ENCODE peak calls at places on chromosomes 16 and 17, in eight cellular contexts. U is WTC11, C is IMR-90, W is K562, J is GM12878, Z is HepG2, V is SK-N-SH, D is H1. I is an unnamed sample.
A peak's percentile ranks its signal among the peaks of the same experiment; 100 is the strongest.

GRCh38 chr17:47225436-47225858 is 16.3 kb downstream of the MYL4 start:
- DNase-seq in U (no peak), C (peak; percentile 96), W (no peak), J (no peak), Z (peak; percentile 45), V (no peak), D (no peak), I (no peak)

GRCh38 chr17:70107441-70107840 is 32.4 kb downstream of the KCNJ16 start:
- DNase-seq in U (no peak), C (no peak), W (no peak), J (no peak), Z (no peak), V (no peak), D (no peak), I (no peak)

GRCh38 chr16:70453891-70454220 is 539 bp upstream of the FCSK start:
- DNase-seq in U (no peak), C (no peak), W (no peak), J (no peak), Z (no peak), V (peak; percentile 64), D (no peak), I (no peak)

GRCh38 chr16:15482068-15482747 is 47.8 kb downstream of the BMERB1 start:
- DNase-seq in U (peak; percentile 34), C (peak; percentile 99), W (peak; percentile 46), J (no peak), Z (peak; percentile 99), V (peak; percentile 28), D (no peak), I (peak; percentile 99)

GRCh38 chr16:27599606-27600005 is 49.7 kb downstream of the KATNIP start:
- DNase-seq in U (no peak), C (no peak), W (no peak), J (no peak), Z (no peak), V (no peak), D (no peak), I (no peak)

GRCh38 chr16:17972460-17972943 is 364.0 kb downstream of the NPIPA8 start:
- DNase-seq in U (no peak), C (no peak), W (no peak), J (no peak), Z (no peak), V (peak; percentile 88), D (no peak), I (no peak)

GRCh38 chr16:31183432-31184428 is 3.8 kb downstream of the FUS start:
- DNase-seq in U (no peak), C (no peak), W (no peak), J (no peak), Z (no peak), V (no peak), D (no peak), I (no peak)

GRCh38 chr16:60788631-60789030 is 1247.6 kb downstream of the CDH8 start:
- DNase-seq in U (no peak), C (no peak), W (no peak), J (no peak), Z (no peak), V (no peak), D (no peak), I (no peak)

GRCh38 chr16:2603165-2604015 is 65.6 kb downstream of the PDPK1 start:
- DNase-seq in U (peak; percentile 97), C (peak; percentile 95), W (peak; percentile 98), J (peak; percentile 82), Z (peak; percentile 94), V (peak; percentile 99), D (peak; percentile 95), I (peak; percentile 99)

GRCh38 chr16:25716186-25716585 is 24.4 kb downstream of the HS3ST4 start:
- DNase-seq in U (no peak), C (no peak), W (no peak), J (no peak), Z (no peak), V (no peak), D (no peak), I (no peak)

GRCh38 chr17:7833795-7834553 is at the start of gene KDM6B:
- DNase-seq in U (peak; percentile 92), C (peak; percentile 85), W (peak; percentile 82), J (no peak), Z (peak; percentile 83), V (peak; percentile 89), D (peak; percentile 92), I (peak; percentile 94)

GRCh38 chr16:30065943-30066881 is 652 bp downstream of the ALDOA start:
- DNase-seq in U (peak; percentile 40), C (peak; percentile 70), W (peak; percentile 64), J (no peak), Z (no peak), V (peak; percentile 31), D (no peak), I (no peak)

GRCh38 chr17:27345141-27345904 is 51.4 kb downstream of the WSB1 start:
- DNase-seq in U (peak; percentile 72), C (peak; percentile 28), W (peak; percentile 84), J (no peak), Z (no peak), V (no peak), D (peak; percentile 74), I (no peak)

GRCh38 chr17:5545051-5545987 is 39.0 kb downstream of the NLRP1 start:
- DNase-seq in U (no peak), C (peak; percentile 21), W (no peak), J (no peak), Z (no peak), V (no peak), D (no peak), I (no peak)

GRCh38 chr17:66939461-66940114 is 24.9 kb upstream of the CACNG4 start:
- DNase-seq in U (no peak), C (no peak), W (no peak), J (no peak), Z (no peak), V (no peak), D (no peak), I (no peak)

GRCh38 chr16:80004113-80004512 is 403.6 kb upstream of the MAF start:
- DNase-seq in U (no peak), C (no peak), W (no peak), J (no peak), Z (no peak), V (no peak), D (no peak), I (no peak)

GRCh38 chr17:64244165-64244564 is 18.9 kb downstream of the TEX2 start:
- DNase-seq in U (no peak), C (peak; percentile 34), W (no peak), J (no peak), Z (no peak), V (no peak), D (no peak), I (peak; percentile 10)

DNA sequence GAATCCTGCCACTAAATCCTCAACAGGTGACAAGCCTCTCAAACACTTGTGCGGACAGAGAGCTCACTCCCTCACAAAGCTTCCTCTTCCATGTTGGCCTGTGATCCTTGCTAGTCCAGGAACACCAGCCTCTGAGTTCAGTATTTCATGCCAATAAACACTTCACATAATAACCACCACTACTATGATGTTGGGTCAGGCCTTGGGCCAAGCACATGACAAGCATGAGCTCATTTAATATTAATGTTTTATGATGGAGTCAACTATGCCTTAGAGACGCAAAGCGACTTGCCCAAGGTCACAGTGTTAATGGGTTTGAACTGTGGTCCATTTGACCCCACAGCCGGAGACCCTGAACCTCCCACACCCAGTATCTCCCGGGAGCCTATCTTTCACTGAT is 129.1 kb downstream of the GAS7 start:
- DNase-seq in U (no peak), C (no peak), W (no peak), J (no peak), Z (no peak), V (no peak), D (no peak), I (no peak)
- TF ChIP-seq USF2 in U (no peak), C (no peak), W (no peak), J (no peak), Z (no peak), V (no peak), D (no peak), I (no peak)

GRCh38 chr17:45702666-45703266 is 81.4 kb upstream of the CRHR1 start:
- DNase-seq in U (no peak), C (peak; percentile 23), W (no peak), J (no peak), Z (no peak), V (no peak), D (no peak), I (no peak)

GRCh38 chr17:45705123-45706009 is 78.8 kb upstream of the CRHR1 start:
- DNase-seq in U (no peak), C (peak; percentile 42), W (peak; percentile 16), J (no peak), Z (peak; percentile 77), V (no peak), D (no peak), I (peak; percentile 84)

GRCh38 chr17:45703806-45704205 is 80.3 kb upstream of the CRHR1 start:
- DNase-seq in U (no peak), C (no peak), W (no peak), J (no peak), Z (no peak), V (no peak), D (no peak), I (no peak)

GRCh38 chr17:45703348-45703747 is 80.8 kb upstream of the CRHR1 start:
- DNase-seq in U (no peak), C (no peak), W (no peak), J (no peak), Z (no peak), V (no peak), D (no peak), I (no peak)

GRCh38 chr17:45704251-45704650 is 79.9 kb upstream of the CRHR1 start:
- DNase-seq in U (no peak), C (no peak), W (no peak), J (no peak), Z (no peak), V (no peak), D (no peak), I (no peak)
- TF ChIP-seq USF2 in U (no peak), C (no peak), W (no peak), J (no peak), Z (no peak), V (no peak), D (no peak), I (no peak)

GRCh38 chr17:39867084-39867890 is 715 bp upstream of the ZPBP2 start:
- DNase-seq in U (no peak), C (no peak), W (no peak), J (peak; percentile 96), Z (no peak), V (no peak), D (no peak), I (no peak)
- TF ChIP-seq USF2 in U (no peak), C (no peak), W (no peak), J (no peak), Z (no peak), V (no peak), D (no peak), I (no peak)

GRCh38 chr16:6549415-6549814 is 783.2 kb upstream of the RBFOX1 start:
- DNase-seq in U (no peak), C (no peak), W (peak; percentile 11), J (no peak), Z (no peak), V (no peak), D (no peak), I (no peak)

GRCh38 chr16:6545329-6545728 is 787.3 kb upstream of the RBFOX1 start:
- DNase-seq in U (no peak), C (no peak), W (no peak), J (no peak), Z (no peak), V (no peak), D (no peak), I (no peak)

DNA sequence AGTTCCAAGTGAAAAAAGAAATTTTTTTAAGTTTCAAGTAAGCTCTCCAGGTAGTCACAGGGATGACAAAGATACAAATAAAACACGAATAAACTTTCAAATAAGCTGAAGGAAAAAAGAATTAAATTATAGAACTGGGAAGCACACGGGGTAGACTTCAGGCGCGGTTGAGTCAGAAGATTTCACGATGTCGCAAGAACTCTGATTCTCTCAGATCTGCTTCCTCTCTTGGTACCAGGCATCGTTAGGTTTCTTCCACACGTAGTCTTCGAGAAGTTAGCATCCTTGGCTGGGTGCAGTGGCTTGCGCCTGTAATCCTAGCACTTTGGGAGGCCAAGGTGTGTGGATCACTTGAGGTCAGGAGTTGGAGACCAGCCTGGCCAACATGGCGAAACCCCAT is 784.1 kb upstream of the RBFOX1 start:
- DNase-seq in U (no peak), C (no peak), W (no peak), J (no peak), Z (no peak), V (no peak), D (no peak), I (no peak)
- TF ChIP-seq USF2 in U (no peak), C (no peak), W (no peak), J (no peak), Z (no peak), V (no peak), D (no peak), I (no peak)

I was measured in A549.